ENCODE peak calls at places on chromosomes 16 and 17, in eight cellular contexts. F, S, K, D, L, Q, I and A are unnamed samples.

GRCh38 chr16:73063284-73063733 is 15.4 kb upstream of the ZFHX3 start:
- DNase-seq in F (no peak), S (no peak), K (no peak), D (no peak), L (no peak), Q (no peak), I (no peak), A (no peak)

GRCh38 chr17:42247734-42248133 is 28.5 kb downstream of the STAT5B start:
- DNase-seq in F (no peak), S (no peak), K (no peak), D (peak; percentile 67), L (no peak), Q (no peak), I (no peak), A (no peak)

GRCh38 chr17:10021239-10021638 is 116.2 kb upstream of the RCVRN start:
- DNase-seq in F (peak; percentile 54), S (no peak), K (no peak), D (no peak), L (peak; percentile 36), Q (no peak), I (no peak), A (no peak)

GRCh38 chr16:21626659-21627277 is 25.6 kb downstream of the IGSF6 start:
- DNase-seq in F (no peak), S (no peak), K (peak; percentile 4), D (no peak), L (no peak), Q (no peak), I (no peak), A (no peak)

GRCh38 chr17:72952220-72952619 is 140.3 kb downstream of the SLC39A11 start:
- DNase-seq in F (no peak), S (no peak), K (no peak), D (peak; percentile 44), L (no peak), Q (no peak), I (no peak), A (no peak)

GRCh38 chr16:3478242-3478925 is 16.9 kb downstream of the C16orf90 start:
- DNase-seq in F (no peak), S (no peak), K (no peak), D (peak; percentile 50), L (no peak), Q (peak; percentile 42), I (no peak), A (no peak)

GRCh38 chr17:45222273-45222993 is 748 bp downstream of the FMNL1 start:
- DNase-seq in F (peak; percentile 27), S (no peak), K (no peak), D (peak; percentile 47), L (no peak), Q (peak; percentile 24), I (no peak), A (no peak)

GRCh38 chr17:1271441-1271840 is 1.2 kb downstream of the BHLHA9 start:
- DNase-seq in F (no peak), S (no peak), K (no peak), D (no peak), L (no peak), Q (no peak), I (no peak), A (no peak)

GRCh38 chr16:68005786-68006286 is 6.6 kb upstream of the DPEP2 start:
- DNase-seq in F (peak; percentile 48), S (no peak), K (no peak), D (peak; percentile 40), L (peak; percentile 31), Q (no peak), I (no peak), A (no peak)

GRCh38 chr16:20887207-20887606 is 13.0 kb downstream of the DCUN1D3 start:
- DNase-seq in F (no peak), S (no peak), K (no peak), D (no peak), L (no peak), Q (no peak), I (no peak), A (no peak)

GRCh38 chr17:50149425-50150353 is 788 bp downstream of the PPP1R9B start:
- DNase-seq in F (peak; percentile 64), S (peak; percentile 79), K (no peak), D (peak; percentile 78), L (peak; percentile 77), Q (no peak), I (peak; percentile 74), A (no peak)

GRCh38 chr17:68595496-68595895 is 5.7 kb downstream of the FAM20A start:
- DNase-seq in F (peak; percentile 48), S (no peak), K (no peak), D (no peak), L (no peak), Q (no peak), I (no peak), A (no peak)

GRCh38 chr16:30768583-30769181 is 6.6 kb downstream of the RNF40 start:
- DNase-seq in F (no peak), S (no peak), K (no peak), D (no peak), L (no peak), Q (no peak), I (no peak), A (no peak)

GRCh38 chr17:57689254-57689653 is 55.8 kb downstream of the CCDC182 start:
- DNase-seq in F (no peak), S (no peak), K (no peak), D (no peak), L (no peak), Q (no peak), I (no peak), A (no peak)

GRCh38 chr17:40068584-40068916 is 5.8 kb downstream of the THRA start:
- DNase-seq in F (no peak), S (no peak), K (no peak), D (no peak), L (no peak), Q (no peak), I (no peak), A (no peak)

GRCh38 chr17:40065771-40066510 is 3.2 kb downstream of the THRA start:
- DNase-seq in F (peak; percentile 19), S (no peak), K (no peak), D (no peak), L (no peak), Q (no peak), I (no peak), A (no peak)

GRCh38 chr17:40068129-40068581 is 5.4 kb downstream of the THRA start:
- DNase-seq in F (peak; percentile 28), S (no peak), K (no peak), D (no peak), L (no peak), Q (no peak), I (no peak), A (no peak)

GRCh38 chr17:40068917-40069750 is 6.4 kb downstream of the THRA start:
- DNase-seq in F (peak; percentile 92), S (no peak), K (no peak), D (peak; percentile 47), L (peak; percentile 93), Q (peak; percentile 90), I (peak; percentile 73), A (peak; percentile 75)

DNA sequence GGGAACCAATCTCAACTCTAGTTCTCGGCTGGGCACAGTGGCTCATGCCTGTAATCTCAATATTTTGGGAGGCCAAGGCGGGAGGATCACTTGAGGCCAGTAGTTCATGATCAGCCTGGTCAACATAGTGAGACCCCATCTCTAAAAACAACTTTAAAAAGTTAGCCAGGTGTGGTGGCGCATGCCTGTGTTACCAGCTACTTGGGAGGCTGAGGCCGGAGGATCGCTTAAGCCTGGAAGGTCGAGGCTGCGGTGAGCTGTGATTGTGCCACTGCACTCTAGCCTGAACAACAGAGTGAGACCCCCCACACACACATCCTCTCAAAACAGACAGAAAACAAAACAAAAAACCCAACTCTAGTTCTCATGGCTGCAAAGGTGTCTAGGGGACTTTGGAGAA is 4.9 kb downstream of the THRA start:
- DNase-seq in F (peak; percentile 11), S (no peak), K (no peak), D (no peak), L (no peak), Q (no peak), I (no peak), A (no peak)
- H3K4me1 ChIP-seq in F (peaks cover 80% of the 10 kb centered on the region), S (peaks cover 68% of the 10 kb centered on the region), K (peaks cover 80% of the 10 kb centered on the region), D (peaks cover 10% of the 10 kb centered on the region), L (peaks cover 93% of the 10 kb centered on the region), Q (peaks cover 55% of the 10 kb centered on the region), I (peaks cover 67% of the 10 kb centered on the region), A (peaks cover 67% of the 10 kb centered on the region)

DNA sequence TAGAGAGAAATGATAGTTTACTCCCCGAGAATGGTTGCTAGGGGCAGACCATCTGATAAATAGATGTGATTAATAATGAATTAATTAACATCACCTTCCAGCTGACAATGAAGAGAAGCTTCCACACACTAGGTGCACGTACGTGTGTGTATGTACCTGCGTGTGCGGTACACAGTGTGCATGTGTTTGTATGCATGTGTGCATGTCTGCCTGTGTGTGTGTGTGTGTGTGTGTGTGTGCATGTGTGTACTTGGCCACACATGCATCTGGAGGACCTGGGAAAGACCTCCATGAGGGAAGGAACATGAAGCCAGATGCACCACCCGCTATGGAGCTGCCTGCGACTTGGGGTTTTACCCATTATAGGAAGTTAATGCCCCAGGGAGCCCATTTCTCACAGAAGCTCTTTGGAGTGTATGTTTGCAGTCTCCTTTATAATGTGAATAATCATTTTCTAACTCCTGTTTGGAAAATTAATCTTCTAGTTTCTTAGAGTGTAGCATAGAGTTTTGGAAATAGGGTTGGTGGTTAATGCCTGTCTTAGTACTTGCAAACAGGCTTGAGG is 229.1 kb downstream of the ENGASE start:
- DNase-seq in F (no peak), S (no peak), K (no peak), D (no peak), L (no peak), Q (no peak), I (no peak), A (no peak)
- H3K27me3 ChIP-seq in F (no peaks in the 10 kb centered on the region), S (peaks cover 2% of the 10 kb centered on the region), K (peaks cover 53% of the 10 kb centered on the region), D (no peaks in the 10 kb centered on the region), L (peaks cover 58% of the 10 kb centered on the region), Q (no peaks in the 10 kb centered on the region), I (peaks cover 96% of the 10 kb centered on the region), A (peaks cover 36% of the 10 kb centered on the region)

GRCh38 chr16:9706217-9706616 is 476.0 kb downstream of the GRIN2A start:
- DNase-seq in F (no peak), S (no peak), K (no peak), D (no peak), L (no peak), Q (no peak), I (no peak), A (no peak)
- H3K4me1 ChIP-seq in F (no peaks in the 10 kb centered on the region), S (peaks cover 21% of the 10 kb centered on the region), K (no peaks in the 10 kb centered on the region), D (no peaks in the 10 kb centered on the region), L (no peaks in the 10 kb centered on the region), Q (no peaks in the 10 kb centered on the region), I (no peaks in the 10 kb centered on the region), A (no peaks in the 10 kb centered on the region)

DNA sequence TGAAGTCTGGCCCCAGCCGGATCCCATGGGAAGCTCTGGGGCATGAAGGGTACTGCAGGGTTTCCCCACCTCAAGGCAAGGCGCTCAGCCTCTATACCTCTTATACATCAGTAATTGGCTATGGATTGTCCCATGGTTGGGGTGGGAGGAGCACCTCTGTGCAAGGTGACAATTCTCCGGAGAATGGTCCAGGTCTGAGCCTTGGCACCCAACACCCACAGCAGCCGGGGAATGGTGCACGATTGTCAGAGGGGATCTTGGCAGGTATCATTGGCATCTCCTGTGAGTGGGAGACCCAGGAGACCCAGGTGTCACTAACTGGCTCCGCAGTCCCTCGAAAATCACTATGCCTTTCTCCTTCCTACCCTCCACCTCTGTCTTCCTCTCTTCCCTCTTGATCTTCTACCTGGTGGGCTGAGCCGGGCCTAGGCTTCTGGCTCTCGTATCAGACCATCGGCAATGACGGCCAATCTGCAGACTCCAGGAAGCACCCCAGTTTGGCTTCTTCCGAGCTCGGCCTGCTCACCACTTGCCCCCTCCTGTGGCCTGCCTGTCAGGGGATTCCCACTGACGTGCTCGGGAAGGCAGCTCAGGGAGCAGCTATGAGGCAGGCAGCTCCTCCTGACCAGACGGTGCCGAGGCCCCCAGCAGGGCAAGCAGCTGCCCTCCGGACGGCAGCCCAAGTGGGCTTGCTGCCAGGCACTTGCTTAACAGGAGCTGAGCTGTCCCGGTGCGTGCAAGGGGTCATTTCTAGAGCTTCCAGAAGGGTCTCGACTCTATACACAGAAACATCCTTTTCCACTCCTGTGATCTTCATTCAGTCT is 10.0 kb upstream of the CALB2 start:
- DNase-seq in F (no peak), S (peak; percentile 22), K (no peak), D (no peak), L (no peak), Q (no peak), I (no peak), A (no peak)
- H3K27me3 ChIP-seq in F (no peaks in the 10 kb centered on the region), S (no peaks in the 10 kb centered on the region), K (no peaks in the 10 kb centered on the region), D (no peaks in the 10 kb centered on the region), L (peaks cover 24% of the 10 kb centered on the region), Q (no peaks in the 10 kb centered on the region), I (no peaks in the 10 kb centered on the region), A (no peaks in the 10 kb centered on the region)